ENCODE peak calls at places on chromosomes 7 and 10, in six cellular contexts. V is NB4, G is H54, T is IMR-90, S is stomach, N is adrenal gland. W is an unnamed sample.

GRCh38 chr7:41047789-41048191 is 655.1 kb downstream of the INHBA start:
- DNase-seq in N (peak), V (no peak), S (no peak), T (peak), G (no peak), W (no peak)

GRCh38 chr10:77925410-77925794 is 1.2 kb downstream of the DLG5 start:
- DNase-seq in S (no peak), T (peak), G (peak), N (peak), V (no peak), W (peak)

GRCh38 chr7:130154501-130155317 is 50.5 kb downstream of the TMEM209 start:
- DNase-seq in T (no peak), G (no peak), V (no peak), S (peak), N (peak), W (no peak)

GRCh38 chr7:140003913-140004382 is 58.8 kb downstream of the PARP12 start:
- DNase-seq in N (no peak), G (peak), V (peak), T (peak), S (peak), W (peak)

GRCh38 chr7:145884716-145885514 is 231.7 kb upstream of the CNTNAP2 start:
- DNase-seq in V (peak), N (no peak), T (no peak), G (no peak), S (no peak), W (no peak)

GRCh38 chr10:21495686-21496284 is 29.7 kb downstream of the SKIDA1 start:
- DNase-seq in G (peak), S (peak), N (peak), T (peak), V (peak), W (peak)

GRCh38 chr7:1408466-1408865 is 50.8 kb downstream of the MICALL2 start:
- DNase-seq in G (no peak), S (no peak), N (no peak), V (no peak), T (no peak), W (no peak)

GRCh38 chr7:8260871-8261707 is 878 bp downstream of the ICA1 start:
- DNase-seq in N (peak), T (no peak), G (peak), V (peak), S (peak), W (peak)

GRCh38 chr7:108129018-108129965 is 869 bp downstream of the LAMB4 start:
- DNase-seq in S (no peak), G (no peak), V (no peak), T (no peak), N (no peak), W (no peak)

GRCh38 chr7:99623702-99624447 is 7.1 kb downstream of the ZSCAN25 start:
- DNase-seq in S (no peak), T (no peak), V (peak), N (no peak), G (no peak), W (no peak)

GRCh38 chr7:107837145-107837512 is 34.1 kb upstream of the SLC26A3 start:
- DNase-seq in V (no peak), S (no peak), T (no peak), G (no peak), N (no peak), W (peak)

GRCh38 chr7:151231964-151232271 is 365 bp upstream of the CHPF2 start:
- DNase-seq in V (no peak), G (no peak), T (no peak), N (no peak), S (no peak), W (no peak)

GRCh38 chr7:93015193-93016084 is 102.3 kb downstream of the SAMD9 start:
- DNase-seq in G (no peak), S (no peak), T (peak), V (no peak), N (no peak), W (no peak)

GRCh38 chr7:55325371-55325792 is 39.8 kb upstream of the LANCL2 start:
- DNase-seq in N (peak), S (peak), T (peak), V (no peak), G (peak), W (no peak)

GRCh38 chr10:58644311-58644710 is 131.6 kb downstream of the BICC1 start:
- DNase-seq in G (no peak), N (no peak), V (no peak), T (no peak), S (no peak), W (no peak)

GRCh38 chr10:29471483-29471859 is 163.3 kb downstream of the SVIL start:
- DNase-seq in N (no peak), T (peak), G (peak), S (no peak), V (peak), W (no peak)

GRCh38 chr7:50205011-50205410 is 99.5 kb upstream of the IKZF1 start:
- DNase-seq in T (no peak), S (no peak), V (no peak), G (no peak), N (no peak), W (no peak)

GRCh38 chr10:92822060-92822634 is 26.2 kb upstream of the EXOC6 start:
- DNase-seq in V (peak), G (peak), T (peak), S (no peak), N (no peak), W (peak)

GRCh38 chr7:130299909-130300308 is 6.9 kb downstream of the CPA4 start:
- DNase-seq in G (no peak), S (no peak), V (no peak), N (no peak), T (no peak), W (no peak)

GRCh38 chr10:104069610-104070009 is 16.1 kb downstream of the COL17A1 start:
- DNase-seq in S (no peak), N (no peak), T (no peak), G (no peak), V (no peak), W (no peak)

GRCh38 chr7:12674861-12675260 is 12.6 kb upstream of the ARL4A start:
- DNase-seq in G (no peak), T (peak), V (peak), S (no peak), N (peak), W (peak)

GRCh38 chr7:47535033-47535703 is 46.7 kb downstream of the TNS3 start:
- DNase-seq in S (no peak), V (no peak), T (peak), N (no peak), G (no peak), W (no peak)

GRCh38 chr10:101107771-101108170 is 23.3 kb upstream of the TLX1 start:
- DNase-seq in V (no peak), N (no peak), T (no peak), G (no peak), S (no peak), W (no peak)

GRCh38 chr7:117572826-117573620 is 93.2 kb downstream of the CFTR start:
- DNase-seq in G (no peak), V (no peak), N (no peak), S (no peak), T (no peak), W (no peak)

GRCh38 chr10:89389254-89389653 is 3.2 kb upstream of the IFIT1 start:
- DNase-seq in N (no peak), G (no peak), T (peak), V (peak), S (no peak), W (peak)

GRCh38 chr10:116748041-116748440 is 5.7 kb upstream of the HSPA12A start:
- DNase-seq in T (peak), S (no peak), V (no peak), G (peak), N (peak), W (no peak)

DNA sequence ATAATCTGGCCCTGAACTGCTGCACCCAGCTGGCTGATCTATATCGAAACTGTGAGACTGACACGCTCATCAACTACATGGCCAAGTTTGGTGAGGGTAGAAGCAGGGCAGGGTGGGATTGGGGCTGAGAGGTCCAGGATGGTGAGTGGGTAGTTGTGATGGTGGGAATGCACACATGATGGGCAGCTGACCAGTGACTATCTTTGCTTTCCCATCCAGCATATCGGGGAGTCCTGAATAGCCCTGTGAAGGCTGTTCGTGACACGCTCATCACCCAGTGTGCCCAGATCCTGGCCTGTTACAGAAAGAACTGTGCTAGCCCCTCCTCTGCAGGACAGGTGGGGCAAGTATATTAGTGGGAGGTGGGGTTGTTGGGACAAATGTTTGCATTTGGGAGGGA is 12.5 kb upstream of the CHCHD1 start:
- DNase-seq in S (no peak), G (no peak), T (no peak), N (no peak), V (no peak), W (no peak)
- TF ChIP-seq POLR2A in S (no peak), G (no peak), T (no peak), N (no peak), V (no peak), W (no peak)

GRCh38 chr10:68088030-68088396 is 12.9 kb upstream of the HERC4 start:
- DNase-seq in V (no peak), N (no peak), G (no peak), S (no peak), T (no peak), W (no peak)
- TF ChIP-seq POLR2A in V (no peak), N (no peak), G (no peak), S (no peak), T (no peak), W (no peak)

GRCh38 chr10:126060232-126060935 is 164.0 kb downstream of the FANK1 start:
- DNase-seq in S (no peak), N (peak), V (no peak), G (peak), T (peak), W (no peak)

GRCh38 chr10:126058507-126058906 is 162.1 kb downstream of the FANK1 start:
- DNase-seq in G (no peak), N (no peak), S (no peak), V (no peak), T (no peak), W (no peak)

GRCh38 chr10:126059101-126059826 is 162.9 kb downstream of the FANK1 start:
- DNase-seq in V (no peak), N (no peak), T (peak), G (no peak), S (no peak), W (no peak)

GRCh38 chr10:126057494-126057893 is 161.1 kb downstream of the FANK1 start:
- DNase-seq in V (no peak), N (no peak), S (no peak), T (no peak), G (no peak), W (no peak)

DNA sequence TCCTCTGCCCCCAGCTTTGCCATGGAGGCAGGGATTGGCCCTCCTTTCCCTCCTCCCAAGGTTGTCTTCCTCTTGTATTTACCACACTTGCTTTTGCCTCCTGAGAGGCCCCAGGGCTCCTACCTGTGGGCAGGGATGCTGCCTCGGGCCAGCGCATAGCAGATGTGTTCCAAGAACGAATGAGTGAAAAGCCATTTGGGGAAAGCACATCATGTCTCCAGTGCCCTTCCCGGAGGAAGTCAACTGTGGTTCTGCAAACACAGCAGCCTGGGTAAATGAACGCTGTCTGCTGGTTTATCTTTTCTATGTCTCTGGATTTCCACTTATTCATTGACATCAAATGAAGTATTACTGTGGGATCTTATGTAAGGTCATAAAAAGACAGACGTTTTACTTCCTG is 161.7 kb downstream of the FANK1 start:
- DNase-seq in G (no peak), T (no peak), S (no peak), N (no peak), V (no peak), W (no peak)
- TF ChIP-seq POLR2A in G (no peak), T (no peak), S (no peak), N (no peak), V (no peak), W (no peak)

GRCh38 chr10:114173680-114174461 is at the start of gene CCDC186:
- DNase-seq in S (peak), G (peak), N (peak), T (peak), V (peak), W (peak)
- TF ChIP-seq POLR2A in S (peak), G (peak), N (peak), T (peak), V (peak), W (peak)

GRCh38 chr7:77696057-77696642 is at the start of gene RSBN1L:
- DNase-seq in T (peak), N (peak), G (peak), V (peak), S (peak), W (peak)
- TF ChIP-seq POLR2A in T (peak), N (peak), G (peak), V (peak), S (peak), W (peak)

GRCh38 chr10:80464557-80465466 is 10.7 kb downstream of the TSPAN14 start:
- DNase-seq in S (peak), T (peak), N (peak), V (peak), G (no peak), W (no peak)
- TF ChIP-seq POLR2A in S (no peak), T (no peak), N (no peak), V (no peak), G (no peak), W (no peak)